ENCODE peak calls at places on chromosomes 5 and 9, in six cellular contexts. One of them, this sample, is unnamed.

GRCh38 chr9:133647148-133647547 is 11.0 kb downstream of the DBH start:
- DNase-seq in left ventricle myocardium inferior: no peak
- DNase-seq in astrocyte: no peak
- DNase-seq in AG04450: no peak
- DNase-seq in upper lobe of right lung: no peak
- DNase-seq in colonic mucosa: no peak
- DNase-seq in this sample: no peak

GRCh38 chr9:138071292-138071691 is 193.7 kb downstream of the CACNA1B start:
- DNase-seq in left ventricle myocardium inferior: no peak
- DNase-seq in astrocyte: no peak
- DNase-seq in AG04450: no peak
- DNase-seq in upper lobe of right lung: peak
- DNase-seq in colonic mucosa: no peak
- DNase-seq in this sample: no peak

GRCh38 chr9:37650873-37651768 is at the start of gene FRMPD1:
- DNase-seq in left ventricle myocardium inferior: peak
- DNase-seq in astrocyte: peak
- DNase-seq in AG04450: no peak
- DNase-seq in upper lobe of right lung: peak
- DNase-seq in colonic mucosa: peak
- DNase-seq in this sample: no peak

GRCh38 chr9:112755059-112755458 is 4.5 kb downstream of the SNX30 start:
- DNase-seq in left ventricle myocardium inferior: no peak
- DNase-seq in astrocyte: no peak
- DNase-seq in AG04450: no peak
- DNase-seq in upper lobe of right lung: no peak
- DNase-seq in colonic mucosa: peak
- DNase-seq in this sample: no peak

GRCh38 chr9:120387257-120387999 is 192.5 kb downstream of the CDK5RAP2 start:
- DNase-seq in left ventricle myocardium inferior: no peak
- DNase-seq in astrocyte: no peak
- DNase-seq in AG04450: no peak
- DNase-seq in upper lobe of right lung: no peak
- DNase-seq in colonic mucosa: no peak
- DNase-seq in this sample: no peak

GRCh38 chr5:135549413-135549812 is 13.6 kb upstream of the NEUROG1 start:
- DNase-seq in left ventricle myocardium inferior: no peak
- DNase-seq in astrocyte: no peak
- DNase-seq in AG04450: no peak
- DNase-seq in upper lobe of right lung: no peak
- DNase-seq in colonic mucosa: no peak
- DNase-seq in this sample: no peak

GRCh38 chr5:80975065-80975464 is 14.9 kb downstream of the RASGRF2 start:
- DNase-seq in left ventricle myocardium inferior: no peak
- DNase-seq in astrocyte: peak
- DNase-seq in AG04450: no peak
- DNase-seq in upper lobe of right lung: no peak
- DNase-seq in colonic mucosa: no peak
- DNase-seq in this sample: no peak

GRCh38 chr9:72828281-72828731 is 124.5 kb downstream of the ALDH1A1 start:
- DNase-seq in left ventricle myocardium inferior: no peak
- DNase-seq in astrocyte: peak
- DNase-seq in AG04450: no peak
- DNase-seq in upper lobe of right lung: no peak
- DNase-seq in colonic mucosa: no peak
- DNase-seq in this sample: no peak

GRCh38 chr5:172477466-172477865 is 23.1 kb upstream of the SH3PXD2B start:
- DNase-seq in left ventricle myocardium inferior: no peak
- DNase-seq in astrocyte: peak
- DNase-seq in AG04450: no peak
- DNase-seq in upper lobe of right lung: no peak
- DNase-seq in colonic mucosa: no peak
- DNase-seq in this sample: no peak

DNA sequence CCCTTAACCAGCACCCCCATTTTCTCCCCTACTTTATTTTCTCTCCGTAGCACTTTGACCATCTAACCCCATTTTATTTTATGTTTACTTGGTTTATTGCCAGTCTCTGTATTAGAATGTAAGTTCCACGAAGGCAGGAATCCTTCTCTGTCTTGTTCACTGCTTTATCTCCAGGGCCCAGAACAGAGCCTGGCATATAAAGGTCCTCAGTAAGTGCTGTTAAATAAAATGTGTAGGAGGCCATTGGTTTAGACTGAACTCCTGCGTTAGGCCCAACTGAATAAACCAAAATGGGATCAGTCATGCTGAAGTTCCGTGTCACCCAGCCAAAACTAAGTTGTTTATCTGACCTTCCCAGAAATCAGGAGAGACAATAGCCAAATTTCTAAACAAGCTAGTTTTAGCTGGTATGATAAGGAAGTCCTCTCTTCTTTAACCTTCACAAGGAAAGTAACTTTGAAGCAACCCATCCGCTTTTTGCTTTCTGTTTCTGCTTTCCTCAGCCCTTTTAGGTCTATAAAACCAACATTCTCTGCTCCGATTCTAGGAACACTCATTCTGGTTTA is 29.0 kb upstream of the CCNJL start:
- DNase-seq in left ventricle myocardium inferior: no peak
- DNase-seq in astrocyte: no peak
- DNase-seq in AG04450: no peak
- DNase-seq in upper lobe of right lung: no peak
- DNase-seq in colonic mucosa: no peak
- DNase-seq in this sample: no peak
- H3K27ac ChIP-seq in left ventricle myocardium inferior: no peak
- H3K27ac ChIP-seq in astrocyte: no peak
- H3K27ac ChIP-seq in AG04450: no peak
- H3K27ac ChIP-seq in upper lobe of right lung: no peak
- H3K27ac ChIP-seq in colonic mucosa: no peak
- H3K27ac ChIP-seq in this sample: no peak

DNA sequence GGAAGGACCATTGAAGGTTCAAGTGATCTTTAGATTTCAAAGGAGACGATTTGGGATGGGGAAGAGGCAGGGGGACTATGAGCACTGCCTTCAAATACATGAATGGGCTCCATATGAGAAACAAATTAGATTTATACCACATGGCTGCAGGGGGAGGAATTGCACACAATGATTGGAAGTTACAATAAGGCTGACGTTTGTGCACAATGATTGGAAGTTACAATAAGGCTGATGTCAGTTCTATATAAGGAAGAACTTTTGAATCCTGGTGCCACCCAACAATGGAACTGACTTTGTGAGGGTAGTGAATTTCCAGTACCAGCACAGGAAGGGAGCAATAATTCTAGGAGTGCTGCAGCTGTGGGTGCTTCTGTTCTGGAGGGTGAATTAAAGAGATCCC is 95.7 kb upstream of the PTGER4 start:
- DNase-seq in left ventricle myocardium inferior: no peak
- DNase-seq in astrocyte: no peak
- DNase-seq in AG04450: no peak
- DNase-seq in upper lobe of right lung: no peak
- DNase-seq in colonic mucosa: no peak
- DNase-seq in this sample: no peak
- H3K4me3 ChIP-seq in left ventricle myocardium inferior: no peak
- H3K4me3 ChIP-seq in astrocyte: no peak
- H3K4me3 ChIP-seq in AG04450: no peak
- H3K4me3 ChIP-seq in upper lobe of right lung: no peak
- H3K4me3 ChIP-seq in colonic mucosa: no peak
- H3K4me3 ChIP-seq in this sample: no peak

GRCh38 chr5:125151150-125151932 is 404.9 kb upstream of the ZNF608 start:
- DNase-seq in left ventricle myocardium inferior: no peak
- DNase-seq in astrocyte: no peak
- DNase-seq in AG04450: no peak
- DNase-seq in upper lobe of right lung: no peak
- DNase-seq in colonic mucosa: no peak
- DNase-seq in this sample: no peak
- H3K27ac ChIP-seq in left ventricle myocardium inferior: no peak
- H3K27ac ChIP-seq in astrocyte: no peak
- H3K27ac ChIP-seq in AG04450: no peak
- H3K27ac ChIP-seq in upper lobe of right lung: no peak
- H3K27ac ChIP-seq in colonic mucosa: no peak
- H3K27ac ChIP-seq in this sample: no peak

DNA sequence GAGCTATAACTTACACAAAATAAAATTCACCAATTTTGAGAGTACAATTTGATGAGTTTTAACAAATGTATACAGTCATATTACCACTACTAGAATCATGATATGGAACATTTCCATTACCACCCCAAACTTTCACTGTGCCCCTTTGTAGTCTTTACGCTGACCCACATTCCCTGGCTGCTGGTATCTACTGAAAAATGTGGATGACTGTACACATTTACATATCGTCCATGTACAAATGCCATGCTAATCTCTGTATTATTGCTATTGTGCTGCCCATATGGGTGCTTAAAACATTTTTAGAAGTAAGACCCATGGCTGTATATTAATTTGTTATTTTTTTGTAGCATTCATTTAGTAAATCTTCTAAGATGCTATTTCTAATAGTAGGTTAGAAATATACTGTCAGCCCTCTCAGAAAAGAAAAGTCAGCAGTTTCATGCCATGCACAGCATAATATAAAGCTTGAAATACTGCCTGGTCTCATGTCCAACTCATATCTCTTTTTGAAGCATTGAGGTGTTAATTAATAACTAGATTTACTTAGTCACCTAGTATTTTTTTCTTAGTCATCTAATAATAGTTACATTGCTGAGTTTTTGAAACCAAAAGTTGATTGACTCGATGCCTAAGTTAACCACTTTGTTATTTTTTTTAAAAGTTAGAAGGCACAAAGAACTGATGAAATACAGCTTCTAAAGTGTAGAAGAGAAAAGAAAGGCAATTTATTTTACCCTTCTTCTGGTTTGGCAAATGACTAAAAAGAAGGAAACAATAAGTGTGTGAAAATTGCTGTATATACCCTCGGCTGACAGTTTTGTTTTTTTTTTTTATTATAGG is 188.3 kb upstream of the MEF2C start:
- DNase-seq in left ventricle myocardium inferior: no peak
- DNase-seq in astrocyte: peak
- DNase-seq in AG04450: no peak
- DNase-seq in upper lobe of right lung: no peak
- DNase-seq in colonic mucosa: no peak
- DNase-seq in this sample: no peak
- H3K4me3 ChIP-seq in left ventricle myocardium inferior: no peak
- H3K4me3 ChIP-seq in astrocyte: no peak
- H3K4me3 ChIP-seq in AG04450: no peak
- H3K4me3 ChIP-seq in upper lobe of right lung: no peak
- H3K4me3 ChIP-seq in colonic mucosa: no peak
- H3K4me3 ChIP-seq in this sample: no peak

DNA sequence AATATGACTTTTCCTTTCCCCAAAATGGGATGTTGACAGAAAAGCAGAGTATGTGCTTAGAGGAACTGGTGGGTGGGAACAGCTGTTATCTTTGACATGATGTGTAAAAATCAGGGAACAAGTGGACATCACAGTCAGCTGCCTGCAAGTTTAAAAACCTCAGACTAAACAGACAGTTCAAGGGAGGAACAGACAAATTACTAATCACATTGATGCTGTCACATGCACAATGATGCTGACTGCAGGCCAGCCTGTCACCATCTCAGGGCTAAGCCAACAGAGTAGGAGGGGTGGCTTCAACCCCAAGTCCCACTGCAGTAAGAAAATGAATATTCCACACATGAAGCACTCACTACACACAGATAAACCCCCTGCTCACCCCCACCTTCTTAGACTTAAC is 38.2 kb upstream of the UBAP2 start:
- DNase-seq in left ventricle myocardium inferior: no peak
- DNase-seq in astrocyte: no peak
- DNase-seq in AG04450: no peak
- DNase-seq in upper lobe of right lung: no peak
- DNase-seq in colonic mucosa: no peak
- DNase-seq in this sample: no peak
- H3K27ac ChIP-seq in left ventricle myocardium inferior: peak
- H3K27ac ChIP-seq in astrocyte: no peak
- H3K27ac ChIP-seq in AG04450: no peak
- H3K27ac ChIP-seq in upper lobe of right lung: peak
- H3K27ac ChIP-seq in colonic mucosa: no peak
- H3K27ac ChIP-seq in this sample: no peak

DNA sequence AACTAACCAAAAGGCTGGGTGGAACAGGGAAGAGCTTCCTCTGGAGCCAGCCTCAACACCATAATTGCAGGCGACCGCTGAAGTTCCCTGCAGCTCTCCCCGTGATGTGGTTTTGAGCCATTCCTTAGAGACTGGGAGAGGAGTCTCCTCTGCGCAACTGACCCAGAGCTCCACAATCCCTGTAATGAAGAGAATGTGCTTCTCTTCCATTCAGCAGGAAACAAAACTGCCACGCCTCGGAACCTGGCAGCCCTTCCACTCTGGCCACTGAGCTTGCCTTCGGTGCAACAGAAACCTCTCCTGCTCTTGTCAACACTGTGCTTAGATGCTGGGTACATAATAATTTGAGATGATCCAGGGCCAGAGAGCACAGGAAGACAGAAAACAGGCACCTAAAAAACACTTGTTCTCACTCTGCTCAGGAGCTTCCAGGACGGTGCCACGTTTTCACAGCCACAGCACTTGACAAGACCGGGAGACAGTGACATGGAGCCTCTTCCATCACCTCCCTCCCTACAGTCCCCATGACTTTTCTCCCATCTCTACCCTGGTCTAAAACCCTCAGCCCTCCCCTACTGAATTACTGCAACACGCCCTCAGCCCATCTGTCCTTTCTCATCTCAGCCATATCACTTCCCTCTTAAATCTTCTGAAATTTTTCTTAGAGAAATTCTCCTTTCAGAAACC is 126.1 kb downstream of the MYO10 start:
- DNase-seq in left ventricle myocardium inferior: peak
- DNase-seq in astrocyte: peak
- DNase-seq in AG04450: peak
- DNase-seq in upper lobe of right lung: no peak
- DNase-seq in colonic mucosa: peak
- DNase-seq in this sample: no peak
- H3K4me3 ChIP-seq in left ventricle myocardium inferior: no peak
- H3K4me3 ChIP-seq in astrocyte: no peak
- H3K4me3 ChIP-seq in AG04450: no peak
- H3K4me3 ChIP-seq in upper lobe of right lung: no peak
- H3K4me3 ChIP-seq in colonic mucosa: no peak
- H3K4me3 ChIP-seq in this sample: no peak

DNA sequence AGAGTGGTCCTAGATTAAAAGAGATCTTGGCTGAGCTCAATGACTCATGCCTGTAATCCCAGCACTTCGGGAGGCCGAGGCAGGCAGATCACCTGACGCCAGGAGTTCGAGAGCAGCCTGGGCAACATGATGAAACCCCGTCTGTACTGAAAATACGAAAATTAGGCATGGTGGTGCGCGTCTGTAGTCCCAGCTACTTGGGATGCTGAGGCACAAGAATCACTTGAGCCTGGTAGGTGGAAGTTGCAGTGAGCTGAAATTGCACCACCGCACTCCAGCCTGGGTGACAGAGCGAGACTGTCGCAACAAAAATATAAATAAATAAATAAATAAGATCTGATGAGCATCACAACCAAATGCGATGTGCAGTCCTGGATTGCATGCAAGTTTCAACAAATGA is 8.7 kb upstream of the ENG start:
- DNase-seq in left ventricle myocardium inferior: no peak
- DNase-seq in astrocyte: no peak
- DNase-seq in AG04450: no peak
- DNase-seq in upper lobe of right lung: no peak
- DNase-seq in colonic mucosa: no peak
- DNase-seq in this sample: no peak
- H3K27ac ChIP-seq in left ventricle myocardium inferior: peak
- H3K27ac ChIP-seq in astrocyte: no peak
- H3K27ac ChIP-seq in AG04450: no peak
- H3K27ac ChIP-seq in upper lobe of right lung: peak
- H3K27ac ChIP-seq in colonic mucosa: peak
- H3K27ac ChIP-seq in this sample: no peak

GRCh38 chr5:39423331-39423751 is 1.4 kb downstream of the DAB2 start:
- DNase-seq in left ventricle myocardium inferior: peak
- DNase-seq in astrocyte: peak
- DNase-seq in AG04450: no peak
- DNase-seq in upper lobe of right lung: no peak
- DNase-seq in colonic mucosa: peak
- DNase-seq in this sample: no peak
- H3K4me3 ChIP-seq in left ventricle myocardium inferior: peak
- H3K4me3 ChIP-seq in astrocyte: peak
- H3K4me3 ChIP-seq in AG04450: peak
- H3K4me3 ChIP-seq in upper lobe of right lung: peak
- H3K4me3 ChIP-seq in colonic mucosa: peak
- H3K4me3 ChIP-seq in this sample: no peak

GRCh38 chr9:22211588-22212360 is 202.7 kb upstream of the CDKN2B start:
- DNase-seq in left ventricle myocardium inferior: no peak
- DNase-seq in astrocyte: peak
- DNase-seq in AG04450: peak
- DNase-seq in upper lobe of right lung: no peak
- DNase-seq in colonic mucosa: no peak
- DNase-seq in this sample: no peak
- H3K27ac ChIP-seq in left ventricle myocardium inferior: peak
- H3K27ac ChIP-seq in astrocyte: peak
- H3K27ac ChIP-seq in AG04450: no peak
- H3K27ac ChIP-seq in upper lobe of right lung: no peak
- H3K27ac ChIP-seq in colonic mucosa: no peak
- H3K27ac ChIP-seq in this sample: no peak

This sample was measured in iPS DF 6.9.